ENCODE peak calls at places on chromosome 17, in six cellular contexts. K is activated T-helper 1 cell treated with Interleukin-2 at 50 U/mL for 16 hours; E is omental fat pad; B is stimulated activated CD8-positive, alpha-beta memory T cell treated with anti-CD3 and anti-CD28 coated beads, Interleukin-7, amount 100 ng/mL, for 48 hours; V is body of pancreas; Z is fibroblast of villous mesenchyme. X is an unnamed sample.

GRCh38 chr17:49729074-49729473 is 21.3 kb upstream of the SLC35B1 start:
- DNase-seq in K (no peak), E (no peak), B (no peak), V (no peak), Z (no peak), X (no peak)

GRCh38 chr17:12729086-12729485 is 60.2 kb upstream of the ARHGAP44 start:
- DNase-seq in K (no peak), E (no peak), B (no peak), V (no peak), Z (peak), X (no peak)

GRCh38 chr17:31248986-31249385 is 48.1 kb downstream of the OMG start:
- DNase-seq in K (no peak), E (no peak), B (no peak), V (no peak), Z (peak), X (no peak)

GRCh38 chr17:3553419-3554401 is 3.9 kb downstream of the TRPV3 start:
- DNase-seq in K (no peak), E (no peak), B (no peak), V (no peak), Z (no peak), X (no peak)

GRCh38 chr17:2982854-2983636 is 80.4 kb downstream of the OR1D5 start:
- DNase-seq in K (no peak), E (no peak), B (no peak), V (peak), Z (peak), X (no peak)

GRCh38 chr17:29847527-29847931 is 82.5 kb downstream of the SSH2 start:
- DNase-seq in K (no peak), E (no peak), B (no peak), V (no peak), Z (no peak), X (no peak)

GRCh38 chr17:82696916-82697807 is 1.3 kb downstream of the RAB40B start:
- DNase-seq in K (no peak), E (no peak), B (no peak), V (no peak), Z (peak), X (no peak)

GRCh38 chr17:58252141-58252540 is 13.8 kb downstream of the LPO start:
- DNase-seq in K (no peak), E (no peak), B (no peak), V (no peak), Z (no peak), X (no peak)

GRCh38 chr17:11986939-11987329 is 10.3 kb downstream of the ZNF18 start:
- DNase-seq in K (no peak), E (no peak), B (no peak), V (no peak), Z (peak), X (no peak)

GRCh38 chr17:8888704-8889302 is 21.3 kb upstream of the PIK3R6 start:
- DNase-seq in K (no peak), E (no peak), B (no peak), V (no peak), Z (no peak), X (no peak)

GRCh38 chr17:75854111-75854748 is 905 bp downstream of the WBP2 start:
- DNase-seq in K (no peak), E (no peak), B (no peak), V (peak), Z (peak), X (no peak)

GRCh38 chr17:4536259-4536741 is 18.9 kb downstream of the MYBBP1A start:
- DNase-seq in K (no peak), E (no peak), B (no peak), V (no peak), Z (peak), X (no peak)

GRCh38 chr17:179721-180379 is 1.6 kb downstream of the DOC2B start:
- DNase-seq in K (no peak), E (no peak), B (no peak), V (no peak), Z (no peak), X (no peak)

GRCh38 chr17:13957636-13958035 is 111.7 kb upstream of the COX10 start:
- DNase-seq in K (no peak), E (no peak), B (no peak), V (no peak), Z (peak), X (no peak)

GRCh38 chr17:9959377-9959981 is 54.4 kb upstream of the RCVRN start:
- DNase-seq in K (no peak), E (no peak), B (peak), V (peak), Z (peak), X (no peak)

GRCh38 chr17:50767446-50767845 is at the start of gene ANKRD40CL:
- DNase-seq in K (no peak), E (no peak), B (no peak), V (no peak), Z (no peak), X (no peak)

GRCh38 chr17:61057257-61057656 is 342.4 kb upstream of the TBX2 start:
- DNase-seq in K (no peak), E (no peak), B (no peak), V (no peak), Z (no peak), X (no peak)

GRCh38 chr17:42247734-42248133 is 28.5 kb downstream of the STAT5B start:
- DNase-seq in K (no peak), E (no peak), B (no peak), V (no peak), Z (peak), X (no peak)

GRCh38 chr17:66466933-66467367 is 164.5 kb downstream of the PRKCA start:
- DNase-seq in K (no peak), E (no peak), B (peak), V (no peak), Z (peak), X (no peak)

X was measured in T-helper 22 cell.